ENCODE peak calls at places on chromosomes 3 and 15, in six cellular contexts. One of them, this sample, is unnamed.

GRCh38 chr3:50671331-50671730 is 3.4 kb upstream of the DOCK3 start:
- DNase-seq in brain microvascular endothelial cell: peak; percentile 83
- DNase-seq in mucosa of descending colon: no peak
- DNase-seq in uterus: no peak
- DNase-seq in heart right ventricle: no peak
- DNase-seq in PC-9: peak; percentile 83
- DNase-seq in this sample: no peak

GRCh38 chr3:57166660-57167059 is 1.5 kb upstream of the IL17RD start:
- DNase-seq in uterus: no peak
- DNase-seq in heart right ventricle: no peak
- DNase-seq in brain microvascular endothelial cell: no peak
- DNase-seq in PC-9: no peak
- DNase-seq in mucosa of descending colon: no peak
- DNase-seq in this sample: no peak

GRCh38 chr15:56286213-56286612 is 42.5 kb upstream of the RFX7 start:
- DNase-seq in heart right ventricle: no peak
- DNase-seq in PC-9: no peak
- DNase-seq in mucosa of descending colon: peak; percentile 17
- DNase-seq in brain microvascular endothelial cell: no peak
- DNase-seq in uterus: no peak
- DNase-seq in this sample: no peak

GRCh38 chr3:187798531-187799520 is 53.6 kb upstream of the BCL6 start:
- DNase-seq in mucosa of descending colon: no peak
- DNase-seq in PC-9: no peak
- DNase-seq in brain microvascular endothelial cell: no peak
- DNase-seq in heart right ventricle: no peak
- DNase-seq in uterus: no peak
- DNase-seq in this sample: no peak

GRCh38 chr3:48655586-48655985 is 7.1 kb downstream of the CELSR3 start:
- DNase-seq in brain microvascular endothelial cell: no peak
- DNase-seq in uterus: no peak
- DNase-seq in heart right ventricle: no peak
- DNase-seq in PC-9: no peak
- DNase-seq in mucosa of descending colon: no peak
- DNase-seq in this sample: no peak

GRCh38 chr15:62999923-63000484 is 42.5 kb upstream of the TPM1 start:
- DNase-seq in brain microvascular endothelial cell: no peak
- DNase-seq in PC-9: no peak
- DNase-seq in uterus: no peak
- DNase-seq in heart right ventricle: no peak
- DNase-seq in mucosa of descending colon: no peak
- DNase-seq in this sample: no peak

GRCh38 chr15:100663550-100664335 is 61.4 kb downstream of the ASB7 start:
- DNase-seq in PC-9: no peak
- DNase-seq in uterus: no peak
- DNase-seq in heart right ventricle: no peak
- DNase-seq in mucosa of descending colon: no peak
- DNase-seq in brain microvascular endothelial cell: peak; percentile 13
- DNase-seq in this sample: no peak

GRCh38 chr15:35545316-35545824 is 595 bp downstream of the DPH6 start:
- DNase-seq in PC-9: peak; percentile 35
- DNase-seq in uterus: peak; percentile 50
- DNase-seq in brain microvascular endothelial cell: peak; percentile 57
- DNase-seq in heart right ventricle: peak; percentile 55
- DNase-seq in mucosa of descending colon: peak; percentile 69
- DNase-seq in this sample: peak; percentile 46

GRCh38 chr15:82568986-82569385 is 28.7 kb upstream of the RPS17 start:
- DNase-seq in mucosa of descending colon: no peak
- DNase-seq in PC-9: no peak
- DNase-seq in uterus: no peak
- DNase-seq in heart right ventricle: no peak
- DNase-seq in brain microvascular endothelial cell: no peak
- DNase-seq in this sample: no peak

GRCh38 chr3:111278961-111279360 is 207.3 kb downstream of the NECTIN3 start:
- DNase-seq in mucosa of descending colon: no peak
- DNase-seq in PC-9: no peak
- DNase-seq in uterus: no peak
- DNase-seq in brain microvascular endothelial cell: no peak
- DNase-seq in heart right ventricle: no peak
- DNase-seq in this sample: no peak

GRCh38 chr3:114025451-114025850 is 30.9 kb downstream of the CCDC191 start:
- DNase-seq in brain microvascular endothelial cell: no peak
- DNase-seq in uterus: no peak
- DNase-seq in heart right ventricle: no peak
- DNase-seq in PC-9: no peak
- DNase-seq in mucosa of descending colon: no peak
- DNase-seq in this sample: no peak

GRCh38 chr3:65402597-65402996 is 636.1 kb downstream of the MAGI1 start:
- DNase-seq in uterus: no peak
- DNase-seq in mucosa of descending colon: no peak
- DNase-seq in brain microvascular endothelial cell: peak; percentile 71
- DNase-seq in heart right ventricle: peak; percentile 23
- DNase-seq in PC-9: peak; percentile 56
- DNase-seq in this sample: no peak

GRCh38 chr3:186950402-186951093 is 20.2 kb downstream of the ST6GAL1 start:
- DNase-seq in PC-9: no peak
- DNase-seq in mucosa of descending colon: no peak
- DNase-seq in brain microvascular endothelial cell: no peak
- DNase-seq in heart right ventricle: no peak
- DNase-seq in uterus: no peak
- DNase-seq in this sample: no peak

GRCh38 chr3:106103383-106103782 is 234.6 kb upstream of the CBLB start:
- DNase-seq in uterus: no peak
- DNase-seq in PC-9: no peak
- DNase-seq in heart right ventricle: no peak
- DNase-seq in brain microvascular endothelial cell: no peak
- DNase-seq in mucosa of descending colon: no peak
- DNase-seq in this sample: no peak

GRCh38 chr3:106108925-106109324 is 240.1 kb upstream of the CBLB start:
- DNase-seq in heart right ventricle: no peak
- DNase-seq in PC-9: no peak
- DNase-seq in brain microvascular endothelial cell: no peak
- DNase-seq in mucosa of descending colon: no peak
- DNase-seq in uterus: no peak
- DNase-seq in this sample: no peak

GRCh38 chr3:106104078-106104477 is 235.3 kb upstream of the CBLB start:
- DNase-seq in brain microvascular endothelial cell: no peak
- DNase-seq in mucosa of descending colon: no peak
- DNase-seq in PC-9: no peak
- DNase-seq in heart right ventricle: no peak
- DNase-seq in uterus: no peak
- DNase-seq in this sample: no peak
- TF ChIP-seq CTCF in brain microvascular endothelial cell: no peak
- TF ChIP-seq CTCF in mucosa of descending colon: no peak
- TF ChIP-seq CTCF in PC-9: no peak
- TF ChIP-seq CTCF in heart right ventricle: no peak
- TF ChIP-seq CTCF in uterus: no peak
- TF ChIP-seq CTCF in this sample: no peak

GRCh38 chr15:37880009-37880834 is 54.2 kb upstream of the TMCO5A start:
- DNase-seq in PC-9: no peak
- DNase-seq in uterus: no peak
- DNase-seq in mucosa of descending colon: no peak
- DNase-seq in heart right ventricle: peak; percentile 6
- DNase-seq in brain microvascular endothelial cell: peak; percentile 44
- DNase-seq in this sample: peak; percentile 29
- TF ChIP-seq CTCF in PC-9: peak; percentile 81
- TF ChIP-seq CTCF in uterus: peak; percentile 34
- TF ChIP-seq CTCF in mucosa of descending colon: no peak
- TF ChIP-seq CTCF in heart right ventricle: peak; percentile 67
- TF ChIP-seq CTCF in brain microvascular endothelial cell: peak; percentile 87
- TF ChIP-seq CTCF in this sample: peak; percentile 87

DNA sequence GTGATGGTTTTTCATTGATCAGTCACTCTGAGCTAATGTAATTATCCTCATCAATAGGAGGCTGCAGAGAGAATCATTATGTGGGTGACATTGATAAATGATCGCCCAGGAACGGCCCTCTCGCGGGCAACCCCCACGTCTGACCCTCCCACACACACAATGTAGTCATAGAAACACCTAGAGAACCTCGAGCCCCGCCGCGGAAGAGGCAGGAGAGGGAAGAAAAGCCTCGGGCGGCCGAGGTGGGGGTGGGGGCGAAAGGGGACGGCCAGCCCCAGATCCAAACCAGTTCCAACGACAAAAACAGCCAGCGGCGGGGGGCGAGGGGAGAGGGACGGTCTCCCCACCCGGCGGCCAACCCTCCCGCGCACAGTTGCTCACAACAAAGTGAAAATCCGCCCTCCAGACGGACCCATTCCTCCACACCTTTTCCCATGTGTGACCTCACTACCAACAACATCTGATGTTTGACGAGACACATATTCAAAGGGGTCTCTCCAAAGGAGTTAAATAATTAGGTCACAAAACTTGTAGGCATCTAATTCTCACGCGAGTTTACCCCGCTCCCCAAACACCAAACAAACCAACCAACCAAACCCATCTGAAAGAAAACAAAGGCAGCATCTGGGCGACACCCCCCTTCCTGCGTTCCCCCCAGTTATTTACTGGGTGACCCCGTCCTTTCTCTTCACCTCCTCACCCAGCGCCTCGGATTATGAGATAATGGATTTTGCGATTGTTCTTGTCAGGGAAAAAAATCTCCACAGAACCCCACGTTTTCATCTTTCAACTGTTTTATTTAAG is 212.9 kb downstream of the MEIS2 start:
- DNase-seq in brain microvascular endothelial cell: no peak
- DNase-seq in heart right ventricle: no peak
- DNase-seq in uterus: peak; percentile 67
- DNase-seq in mucosa of descending colon: no peak
- DNase-seq in PC-9: no peak
- DNase-seq in this sample: peak; percentile 81
- TF ChIP-seq CTCF in brain microvascular endothelial cell: no peak
- TF ChIP-seq CTCF in heart right ventricle: no peak
- TF ChIP-seq CTCF in uterus: no peak
- TF ChIP-seq CTCF in mucosa of descending colon: no peak
- TF ChIP-seq CTCF in PC-9: no peak
- TF ChIP-seq CTCF in this sample: no peak

DNA sequence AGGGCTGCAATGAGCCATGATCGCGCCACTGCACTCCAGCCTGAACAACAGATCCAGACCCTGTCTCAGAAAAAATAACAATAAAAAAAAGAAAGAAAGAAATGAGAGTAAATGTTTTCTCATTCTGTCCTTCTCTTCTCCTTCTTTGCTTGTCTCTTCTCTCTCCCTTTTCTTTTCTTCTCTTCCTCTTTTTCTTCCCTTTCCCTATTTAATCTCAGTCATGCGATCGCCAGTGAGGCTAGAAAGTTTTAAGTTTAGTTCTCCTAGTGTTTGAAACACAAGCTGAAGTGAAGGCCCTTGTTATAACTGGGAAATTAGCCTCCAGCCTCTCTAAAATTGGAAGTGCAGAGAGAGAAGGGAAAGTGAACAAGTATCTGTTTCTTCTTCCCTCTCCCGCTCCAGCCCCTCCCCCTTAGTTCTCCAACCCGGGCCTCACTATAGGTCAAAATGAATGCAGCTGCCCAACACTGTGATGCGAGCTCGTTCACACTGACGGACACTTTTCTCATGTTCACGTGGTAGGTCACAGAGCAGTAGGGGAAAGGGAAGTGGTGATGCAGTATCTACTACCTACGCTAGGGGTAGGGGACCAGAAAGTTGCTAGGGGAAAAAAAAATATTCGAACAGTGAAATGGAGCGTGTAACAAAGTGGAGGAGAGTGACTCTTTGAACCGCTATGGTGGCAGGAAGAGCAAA is 23.4 kb upstream of the TSC22D2 start:
- DNase-seq in brain microvascular endothelial cell: no peak
- DNase-seq in PC-9: no peak
- DNase-seq in mucosa of descending colon: peak; percentile 25
- DNase-seq in uterus: no peak
- DNase-seq in heart right ventricle: no peak
- DNase-seq in this sample: peak; percentile 61
- TF ChIP-seq CTCF in brain microvascular endothelial cell: peak; percentile 61
- TF ChIP-seq CTCF in PC-9: no peak
- TF ChIP-seq CTCF in mucosa of descending colon: no peak
- TF ChIP-seq CTCF in uterus: no peak
- TF ChIP-seq CTCF in heart right ventricle: no peak
- TF ChIP-seq CTCF in this sample: peak; percentile 43

GRCh38 chr3:126926684-126927404 is 56.1 kb upstream of the PLXNA1 start:
- DNase-seq in mucosa of descending colon: peak; percentile 22
- DNase-seq in PC-9: no peak
- DNase-seq in uterus: peak; percentile 81
- DNase-seq in brain microvascular endothelial cell: peak; percentile 85
- DNase-seq in heart right ventricle: peak; percentile 67
- DNase-seq in this sample: no peak
- TF ChIP-seq CTCF in mucosa of descending colon: no peak
- TF ChIP-seq CTCF in PC-9: no peak
- TF ChIP-seq CTCF in uterus: no peak
- TF ChIP-seq CTCF in brain microvascular endothelial cell: peak; percentile 70
- TF ChIP-seq CTCF in heart right ventricle: peak; percentile 21
- TF ChIP-seq CTCF in this sample: no peak

DNA sequence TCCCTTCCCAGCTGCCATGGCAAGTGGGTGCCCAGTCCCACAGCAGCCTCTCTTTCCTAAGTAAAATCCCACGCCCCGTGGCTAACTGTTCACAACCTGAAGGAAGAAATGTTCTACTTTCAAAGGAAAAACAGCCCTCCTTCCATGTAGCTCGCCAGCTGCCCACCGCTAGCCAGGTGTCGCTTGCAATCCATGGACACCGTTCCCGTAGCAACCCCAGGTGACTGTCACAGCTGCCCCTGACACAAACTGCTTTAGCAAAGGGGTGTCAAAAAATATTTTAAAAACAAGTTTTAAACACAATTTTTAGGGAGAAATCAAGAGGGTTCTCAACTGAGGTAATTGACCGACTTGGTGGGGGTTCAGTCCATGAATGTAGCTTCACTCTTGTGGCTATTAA is 21.0 kb upstream of the CGNL1 start:
- DNase-seq in mucosa of descending colon: no peak
- DNase-seq in PC-9: no peak
- DNase-seq in uterus: no peak
- DNase-seq in heart right ventricle: no peak
- DNase-seq in brain microvascular endothelial cell: no peak
- DNase-seq in this sample: no peak
- TF ChIP-seq CTCF in mucosa of descending colon: no peak
- TF ChIP-seq CTCF in PC-9: no peak
- TF ChIP-seq CTCF in uterus: no peak
- TF ChIP-seq CTCF in heart right ventricle: no peak
- TF ChIP-seq CTCF in brain microvascular endothelial cell: no peak
- TF ChIP-seq CTCF in this sample: no peak

This sample was measured in nephron progenitor cell.